ENCODE peak calls at places on chromosome 15, in five cellular contexts. K is activated CD4-positive, CD25-positive, alpha-beta regulatory T cell; G is lung; F is GM04504; Y is germinal center. J is an unnamed sample.

GRCh38 chr15:90519688-90520087 is 10.0 kb upstream of the CRTC3 start:
- DNase-seq in Y (no peak), K (no peak), F (no peak), G (no peak), J (no peak)

GRCh38 chr15:58510715-58511465 is 79.1 kb downstream of the LIPC start:
- DNase-seq in F (no peak), K (no peak), G (no peak), Y (no peak), J (no peak)

GRCh38 chr15:60414016-60414682 is 16.4 kb upstream of the ANXA2 start:
- DNase-seq in K (no peak), Y (no peak), G (no peak), F (no peak), J (no peak)

GRCh38 chr15:82018201-82018600 is 27.6 kb downstream of the MEX3B start:
- DNase-seq in K (no peak), Y (no peak), G (no peak), F (no peak), J (no peak)

GRCh38 chr15:81160312-81161214 is 26.5 kb downstream of the CFAP161 start:
- DNase-seq in G (no peak), K (no peak), F (peak; percentile 84), Y (no peak), J (no peak)

GRCh38 chr15:41965441-41966413 is 6.6 kb downstream of the EHD4 start:
- DNase-seq in K (no peak), F (no peak), Y (no peak), G (no peak), J (no peak)

GRCh38 chr15:70062321-70062956 is 35.3 kb downstream of the TLE3 start:
- DNase-seq in F (peak; percentile 96), K (no peak), Y (no peak), G (peak; percentile 38), J (no peak)

GRCh38 chr15:68441045-68441743 is 9.2 kb upstream of the ITGA11 start:
- DNase-seq in K (no peak), Y (no peak), F (no peak), G (peak; percentile 19), J (no peak)

GRCh38 chr15:51796777-51797474 is 32.5 kb upstream of the TMOD3 start:
- DNase-seq in K (no peak), Y (no peak), G (no peak), F (no peak), J (no peak)

GRCh38 chr15:42736178-42736792 is 643 bp downstream of the CDAN1 start:
- DNase-seq in G (no peak), K (peak; percentile 32), F (no peak), Y (peak; percentile 52), J (no peak)